ENCODE peak calls at places on chromosome 16, in six cellular contexts. K is foreskin fibroblast, E is heart right ventricle, A is cardiac fibroblast, M is astrocyte of the cerebellum, Y is endothelial cell of umbilical vein. J is an unnamed sample.

GRCh38 chr16:14015461-14015860 is 55.7 kb upstream of the MRTFB start:
- DNase-seq in K (no peak), E (no peak), A (no peak), M (no peak), Y (no peak), J (no peak)

GRCh38 chr16:64089697-64090096 is 1032.2 kb downstream of the CDH11 start:
- DNase-seq in K (no peak), E (peak; percentile 8), A (peak; percentile 30), M (no peak), Y (peak; percentile 55), J (peak; percentile 36)

GRCh38 chr16:3578610-3579551 is 1.7 kb upstream of the NLRC3 start:
- DNase-seq in K (no peak), E (no peak), A (no peak), M (no peak), Y (no peak), J (no peak)

GRCh38 chr16:85733839-85734170 is 17.1 kb downstream of the C16orf74 start:
- DNase-seq in K (no peak), E (no peak), A (peak; percentile 32), M (no peak), Y (peak; percentile 25), J (no peak)

GRCh38 chr16:57471852-57472664 is 9.6 kb downstream of the POLR2C start:
- DNase-seq in K (no peak), E (no peak), A (no peak), M (no peak), Y (no peak), J (peak; percentile 18)

GRCh38 chr16:88549671-88550643 is 20.2 kb upstream of the ZC3H18 start:
- DNase-seq in K (no peak), E (no peak), A (no peak), M (no peak), Y (no peak), J (no peak)

GRCh38 chr16:30376508-30376907 is 1.9 kb downstream of the MYL11 start:
- DNase-seq in K (no peak), E (no peak), A (no peak), M (no peak), Y (no peak), J (no peak)

GRCh38 chr16:68790130-68790761 is 53.1 kb upstream of the TANGO6 start:
- DNase-seq in K (peak; percentile 24), E (no peak), A (peak; percentile 91), M (peak; percentile 92), Y (no peak), J (peak; percentile 78)

GRCh38 chr16:57500578-57501111 is 14.4 kb upstream of the DOK4 start:
- DNase-seq in K (no peak), E (no peak), A (no peak), M (no peak), Y (no peak), J (no peak)

GRCh38 chr16:47136101-47136820 is 7.5 kb downstream of the NETO2 start:
- DNase-seq in K (no peak), E (peak; percentile 44), A (peak; percentile 50), M (peak; percentile 42), Y (peak; percentile 91), J (peak; percentile 44)

GRCh38 chr16:86554917-86555762 is at the start of gene MTHFSD:
- DNase-seq in K (peak; percentile 91), E (peak; percentile 93), A (peak; percentile 93), M (peak; percentile 79), Y (peak; percentile 90), J (peak; percentile 91)

GRCh38 chr16:85522517-85522841 is 90.6 kb upstream of the GSE1 start:
- DNase-seq in K (no peak), E (no peak), A (no peak), M (no peak), Y (no peak), J (peak; percentile 31)

GRCh38 chr16:12092347-12092882 is 115.9 kb downstream of the SNX29 start:
- DNase-seq in K (peak; percentile 94), E (no peak), A (peak; percentile 73), M (peak; percentile 97), Y (peak; percentile 47), J (peak; percentile 94)

GRCh38 chr16:75029854-75030253 is 31.0 kb downstream of the ZNRF1 start:
- DNase-seq in K (peak; percentile 54), E (no peak), A (peak; percentile 23), M (no peak), Y (no peak), J (peak; percentile 42)

GRCh38 chr16:27154573-27155521 is 48.5 kb upstream of the KDM8 start:
- DNase-seq in K (peak; percentile 9), E (peak; percentile 51), A (peak; percentile 41), M (no peak), Y (peak; percentile 38), J (peak; percentile 39)

GRCh38 chr16:69084301-69084700 is 21.2 kb upstream of the HAS3 start:
- DNase-seq in K (peak; percentile 30), E (no peak), A (peak; percentile 84), M (no peak), Y (peak; percentile 66), J (no peak)

GRCh38 chr16:20385844-20386832 is 18.4 kb downstream of the PDILT start:
- DNase-seq in K (peak; percentile 14), E (peak; percentile 47), A (peak; percentile 59), M (peak; percentile 4), Y (peak; percentile 40), J (peak; percentile 41)

GRCh38 chr16:70375636-70376611 is 29.2 kb downstream of the DDX19A start:
- DNase-seq in K (no peak), E (no peak), A (no peak), M (no peak), Y (no peak), J (no peak)

GRCh38 chr16:27566417-27566816 is 16.5 kb downstream of the KATNIP start:
- DNase-seq in K (no peak), E (no peak), A (no peak), M (no peak), Y (no peak), J (no peak)

GRCh38 chr16:1428511-1428910 is 2.4 kb upstream of the PERCC1 start:
- DNase-seq in K (no peak), E (no peak), A (peak; percentile 26), M (no peak), Y (peak; percentile 36), J (peak; percentile 26)

GRCh38 chr16:56241596-56241995 is 50.3 kb downstream of the GNAO1 start:
- DNase-seq in K (no peak), E (no peak), A (no peak), M (no peak), Y (no peak), J (no peak)

GRCh38 chr16:56594292-56594619 is 4.9 kb downstream of the MT3 start:
- DNase-seq in K (no peak), E (no peak), A (no peak), M (no peak), Y (no peak), J (no peak)

GRCh38 chr16:68719993-68720489 is 17.1 kb upstream of the CDH1 start:
- DNase-seq in K (no peak), E (no peak), A (no peak), M (no peak), Y (no peak), J (no peak)

GRCh38 chr16:8675183-8676159 is 1.1 kb downstream of the ABAT start:
- DNase-seq in K (no peak), E (peak; percentile 11), A (no peak), M (no peak), Y (no peak), J (no peak)

GRCh38 chr16:86089986-86090385 is 191.0 kb downstream of the IRF8 start:
- DNase-seq in K (no peak), E (no peak), A (no peak), M (no peak), Y (no peak), J (no peak)

GRCh38 chr16:10862432-10862831 is 14.6 kb upstream of the CIITA start:
- DNase-seq in K (peak; percentile 84), E (no peak), A (peak; percentile 80), M (peak; percentile 76), Y (no peak), J (peak; percentile 88)

GRCh38 chr16:1981972-1982574 is 804 bp upstream of the NOXO1 start:
- DNase-seq in K (no peak), E (no peak), A (no peak), M (no peak), Y (no peak), J (no peak)

GRCh38 chr16:47578573-47578972 is 117.4 kb downstream of the PHKB start:
- DNase-seq in K (no peak), E (no peak), A (no peak), M (no peak), Y (no peak), J (peak; percentile 9)

GRCh38 chr16:14013571-14014283 is 57.4 kb upstream of the MRTFB start:
- DNase-seq in K (peak; percentile 97), E (peak; percentile 50), A (peak; percentile 83), M (peak; percentile 88), Y (peak; percentile 17), J (peak; percentile 99)

GRCh38 chr16:72877374-72878028 is 170.4 kb downstream of the ZFHX3 start:
- DNase-seq in K (peak; percentile 85), E (no peak), A (peak; percentile 77), M (no peak), Y (peak; percentile 80), J (peak; percentile 83)

GRCh38 chr16:13453325-13453724 is 466.6 kb upstream of the ERCC4 start:
- DNase-seq in K (peak; percentile 61), E (no peak), A (no peak), M (no peak), Y (no peak), J (peak; percentile 69)

GRCh38 chr16:19549688-19550087 is 5.8 kb upstream of the VPS35L start:
- DNase-seq in K (no peak), E (no peak), A (no peak), M (no peak), Y (no peak), J (no peak)

DNA sequence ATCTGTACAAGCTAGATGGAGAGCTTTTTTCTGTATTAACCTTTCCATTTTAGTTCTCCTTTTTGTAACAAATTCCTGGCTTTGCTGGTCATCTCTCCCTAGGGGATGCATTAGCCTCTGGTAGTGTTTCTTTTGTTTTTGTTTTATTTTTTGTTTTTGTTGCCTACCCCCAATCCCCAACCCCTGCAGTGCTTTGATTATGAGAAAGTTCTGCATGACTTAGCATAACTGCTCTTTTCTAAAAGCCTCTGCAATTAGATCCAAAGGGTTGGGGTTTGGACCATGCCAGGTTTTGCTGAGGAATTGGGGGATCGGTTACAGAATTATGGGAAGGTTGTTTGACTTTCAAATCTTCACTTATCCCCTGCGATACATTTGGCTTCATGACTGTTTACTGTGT is 98.2 kb downstream of the ADAMTS18 start:
- DNase-seq in K (no peak), E (no peak), A (peak; percentile 13), M (peak; percentile 65), Y (no peak), J (no peak)
- H3K4me3 ChIP-seq in K (no peak overlapping the region), E (no peak overlapping the region), A (no peak overlapping the region), M (no peak overlapping the region), Y (no peak overlapping the region), J (no peak overlapping the region)

GRCh38 chr16:79563919-79564318 is 36.6 kb downstream of the MAF start:
- DNase-seq in K (no peak), E (no peak), A (no peak), M (no peak), Y (no peak), J (no peak)
- TF ChIP-seq CTCF in K (no peak), E (no peak), A (no peak), M (no peak), Y (no peak), J (no peak)

DNA sequence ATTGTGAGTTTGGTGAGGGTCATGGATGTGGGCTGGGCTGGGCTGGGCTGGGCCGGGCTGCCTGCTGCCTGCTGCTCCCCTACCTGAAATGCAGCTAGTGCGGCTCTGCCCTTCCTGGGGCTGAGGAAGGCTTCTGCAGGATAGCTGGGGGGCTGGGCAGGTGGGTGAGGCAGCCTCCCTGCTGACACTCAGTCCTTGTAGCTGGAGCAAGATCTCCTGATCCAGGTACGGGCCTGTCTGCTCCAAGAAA is 4.7 kb downstream of the RPL13 start:
- DNase-seq in K (peak; percentile 36), E (no peak), A (no peak), M (no peak), Y (no peak), J (no peak)
- H3K4me3 ChIP-seq in K (no peak overlapping the region), E (no peak overlapping the region), A (no peak overlapping the region), M (no peak overlapping the region), Y (no peak overlapping the region), J (no peak overlapping the region)

GRCh38 chr16:21698169-21699032 is 34.6 kb downstream of the OTOA start:
- DNase-seq in K (no peak), E (no peak), A (no peak), M (no peak), Y (no peak), J (no peak)
- TF ChIP-seq CTCF in K (no peak), E (no peak), A (no peak), M (no peak), Y (no peak), J (no peak)

J was measured in fibroblast of mammary gland.